ENCODE peak calls at places on chromosome 14, in ten cellular contexts. P, C, O, E, L, B, M, D, U and K are unnamed samples.

GRCh38 chr14:69376439-69376838 is 21.7 kb downstream of the ERH start:
- DNase-seq in P (no peak), C (no peak), O (no peak), E (no peak), L (no peak), B (no peak), M (no peak), D (peak), U (peak), K (no peak)

GRCh38 chr14:32121536-32121935 is 44.4 kb downstream of the ARHGAP5 start:
- DNase-seq in P (no peak), C (no peak), O (no peak), E (no peak), L (no peak), B (no peak), M (no peak), D (no peak), U (no peak), K (no peak)

GRCh38 chr14:61700104-61700886 is 5.0 kb downstream of the HIF1A start:
- DNase-seq in P (no peak), C (no peak), O (no peak), E (no peak), L (no peak), B (no peak), M (no peak), D (no peak), U (peak), K (no peak)

GRCh38 chr14:87430810-87431209 is 562.2 kb downstream of the GALC start:
- DNase-seq in P (no peak), C (no peak), O (no peak), E (no peak), L (no peak), B (no peak), M (no peak), D (peak), U (peak), K (no peak)

GRCh38 chr14:50044040-50044651 is 72.2 kb downstream of the VCPKMT start:
- DNase-seq in P (no peak), C (no peak), O (no peak), E (no peak), L (no peak), B (no peak), M (no peak), D (no peak), U (no peak), K (no peak)

GRCh38 chr14:73272393-73272792 is 35.1 kb downstream of the PAPLN start:
- DNase-seq in P (no peak), C (no peak), O (no peak), E (no peak), L (no peak), B (no peak), M (no peak), D (no peak), U (no peak), K (no peak)

GRCh38 chr14:77962731-77963520 is 163.0 kb downstream of the ADCK1 start:
- DNase-seq in P (no peak), C (no peak), O (no peak), E (no peak), L (no peak), B (no peak), M (no peak), D (no peak), U (no peak), K (no peak)

GRCh38 chr14:68124885-68125731 is 305.5 kb downstream of the RAD51B start:
- DNase-seq in P (peak), C (no peak), O (no peak), E (no peak), L (no peak), B (no peak), M (no peak), D (peak), U (peak), K (no peak)

GRCh38 chr14:53004976-53005375 is 54.1 kb upstream of the FERMT2 start:
- DNase-seq in P (no peak), C (no peak), O (no peak), E (no peak), L (no peak), B (no peak), M (no peak), D (no peak), U (peak), K (no peak)

GRCh38 chr14:69696633-69697557 is 70.0 kb upstream of the SRSF5 start:
- DNase-seq in P (no peak), C (no peak), O (no peak), E (no peak), L (no peak), B (no peak), M (no peak), D (no peak), U (peak), K (peak)

GRCh38 chr14:96824283-96824682 is 27.1 kb downstream of the VRK1 start:
- DNase-seq in P (no peak), C (no peak), O (no peak), E (no peak), L (no peak), B (no peak), M (no peak), D (peak), U (peak), K (no peak)

GRCh38 chr14:56208520-56208919 is 90.3 kb downstream of the PELI2 start:
- DNase-seq in P (no peak), C (no peak), O (no peak), E (no peak), L (no peak), B (no peak), M (no peak), D (no peak), U (no peak), K (no peak)

GRCh38 chr14:103483600-103483999 is 39.0 kb downstream of the CKB start:
- DNase-seq in P (no peak), C (no peak), O (no peak), E (no peak), L (no peak), B (no peak), M (no peak), D (peak), U (peak), K (peak)

GRCh38 chr14:77457115-77457521 is 283 bp downstream of the VIPAS39 start:
- DNase-seq in P (no peak), C (no peak), O (no peak), E (no peak), L (peak), B (no peak), M (no peak), D (no peak), U (peak), K (no peak)

GRCh38 chr14:59060841-59061240 is 127.6 kb upstream of the DAAM1 start:
- DNase-seq in P (no peak), C (no peak), O (no peak), E (no peak), L (no peak), B (no peak), M (no peak), D (no peak), U (no peak), K (no peak)

GRCh38 chr14:40463886-40464285 is 1031.7 kb upstream of the FBXO33 start:
- DNase-seq in P (no peak), C (no peak), O (no peak), E (no peak), L (no peak), B (no peak), M (no peak), D (no peak), U (no peak), K (no peak)

GRCh38 chr14:105042813-105043212 is 21.9 kb upstream of the CDCA4 start:
- DNase-seq in P (no peak), C (no peak), O (no peak), E (no peak), L (no peak), B (no peak), M (no peak), D (no peak), U (no peak), K (no peak)

GRCh38 chr14:104299993-104300761 is 161.8 kb downstream of the KIF26A start:
- DNase-seq in P (no peak), C (no peak), O (peak), E (peak), L (peak), B (peak), M (no peak), D (no peak), U (no peak), K (no peak)

GRCh38 chr14:29627141-29627540 is 300.5 kb downstream of the PRKD1 start:
- DNase-seq in P (no peak), C (no peak), O (peak), E (no peak), L (no peak), B (no peak), M (no peak), D (peak), U (peak), K (no peak)

GRCh38 chr14:104364830-104365229 is 214.7 kb upstream of the C14orf180 start:
- DNase-seq in P (no peak), C (no peak), O (no peak), E (no peak), L (no peak), B (no peak), M (no peak), D (no peak), U (no peak), K (no peak)

GRCh38 chr14:44895716-44896115 is 66.0 kb downstream of the KLHL28 start:
- DNase-seq in P (peak), C (no peak), O (no peak), E (no peak), L (no peak), B (no peak), M (no peak), D (peak), U (peak), K (no peak)

GRCh38 chr14:68723808-68724268 is 69.0 kb downstream of the ZFP36L1 start:
- DNase-seq in P (no peak), C (no peak), O (no peak), E (peak), L (no peak), B (no peak), M (no peak), D (no peak), U (no peak), K (no peak)

GRCh38 chr14:93081875-93082570 is 33.7 kb downstream of the ITPK1 start:
- DNase-seq in P (no peak), C (no peak), O (no peak), E (no peak), L (no peak), B (no peak), M (no peak), D (no peak), U (no peak), K (no peak)

GRCh38 chr14:37585971-37586759 is 8.9 kb downstream of the FOXA1 start:
- DNase-seq in P (no peak), C (no peak), O (no peak), E (no peak), L (no peak), B (peak), M (no peak), D (no peak), U (no peak), K (peak)

GRCh38 chr14:102924632-102925588 is 2.4 kb downstream of the AMN start:
- DNase-seq in P (no peak), C (no peak), O (no peak), E (no peak), L (no peak), B (no peak), M (no peak), D (no peak), U (no peak), K (no peak)

GRCh38 chr14:62711351-62712023 is 333.8 kb downstream of the KCNH5 start:
- DNase-seq in P (no peak), C (no peak), O (no peak), E (no peak), L (peak), B (peak), M (no peak), D (no peak), U (no peak), K (peak)

GRCh38 chr14:89902876-89903275 is 51.7 kb downstream of the EFCAB11 start:
- DNase-seq in P (no peak), C (no peak), O (no peak), E (no peak), L (peak), B (no peak), M (no peak), D (no peak), U (no peak), K (peak)

GRCh38 chr14:52076334-52076733 is 7.5 kb upstream of the NID2 start:
- DNase-seq in P (no peak), C (peak), O (no peak), E (peak), L (no peak), B (no peak), M (no peak), D (peak), U (peak), K (no peak)

GRCh38 chr14:29851397-29851796 is 76.2 kb downstream of the PRKD1 start:
- DNase-seq in P (no peak), C (no peak), O (no peak), E (no peak), L (no peak), B (no peak), M (no peak), D (no peak), U (no peak), K (no peak)

GRCh38 chr14:38255673-38256357 is at the start of gene CLEC14A:
- DNase-seq in P (no peak), C (no peak), O (no peak), E (peak), L (no peak), B (no peak), M (no peak), D (no peak), U (peak), K (no peak)

GRCh38 chr14:96139879-96140278 is 64.8 kb upstream of the BDKRB2 start:
- DNase-seq in P (no peak), C (no peak), O (no peak), E (no peak), L (no peak), B (no peak), M (no peak), D (peak), U (peak), K (no peak)

GRCh38 chr14:36975834-36976233 is 196.6 kb downstream of the SLC25A21 start:
- DNase-seq in P (no peak), C (no peak), O (peak), E (no peak), L (peak), B (peak), M (no peak), D (peak), U (no peak), K (peak)

GRCh38 chr14:49553892-49554291 is 32.3 kb downstream of the RPS29 start:
- DNase-seq in P (no peak), C (no peak), O (no peak), E (no peak), L (peak), B (peak), M (no peak), D (no peak), U (no peak), K (peak)

GRCh38 chr14:24885410-24885913 is 164.5 kb downstream of the STXBP6 start:
- DNase-seq in P (no peak), C (no peak), O (no peak), E (no peak), L (no peak), B (no peak), M (no peak), D (no peak), U (no peak), K (no peak)

GRCh38 chr14:44347316-44347715 is 159.8 kb downstream of the FSCB start:
- DNase-seq in P (no peak), C (no peak), O (no peak), E (no peak), L (no peak), B (no peak), M (no peak), D (no peak), U (no peak), K (no peak)

GRCh38 chr14:58768977-58769376 is 131.2 kb downstream of the DACT1 start:
- DNase-seq in P (no peak), C (no peak), O (no peak), E (no peak), L (no peak), B (no peak), M (no peak), D (no peak), U (no peak), K (no peak)